ENCODE peak calls at places on chromosomes 2 and 18, in four cellular contexts. R is K562, O is HepG2, Y is H1. I is an unnamed sample.

GRCh38 chr2:9400268-9401058 is 22.9 kb downstream of the ITGB1BP1 start:
- DNase-seq in R (no peak), O (no peak), Y (no peak), I (no peak)

GRCh38 chr2:37786153-37786809 is 114.8 kb upstream of the CDC42EP3 start:
- DNase-seq in Y (no peak), O (no peak), R (no peak), I (no peak)

GRCh38 chr2:9753276-9753600 is 90.0 kb upstream of the TAF1B start:
- DNase-seq in R (peak; percentile 57), Y (no peak), O (no peak), I (peak; percentile 92)

GRCh38 chr2:129087133-129087813 is 768.6 kb upstream of the HS6ST1 start:
- DNase-seq in Y (no peak), O (no peak), R (no peak), I (no peak)

GRCh38 chr2:9739508-9739907 is 103.8 kb upstream of the TAF1B start:
- DNase-seq in R (no peak), Y (no peak), O (no peak), I (no peak)

GRCh38 chr2:65974067-65974723 is 460.7 kb upstream of the MEIS1 start:
- DNase-seq in R (no peak), O (no peak), Y (no peak), I (peak; percentile 8)

GRCh38 chr18:26516964-26517363 is 31.4 kb downstream of the KCTD1 start:
- DNase-seq in Y (no peak), R (no peak), O (no peak), I (no peak)

GRCh38 chr2:139876964-139877363 is 1096.8 kb upstream of the NXPH2 start:
- DNase-seq in R (no peak), Y (no peak), O (no peak), I (no peak)

GRCh38 chr18:79077181-79077580 is 8.0 kb downstream of the ATP9B start:
- DNase-seq in R (no peak), O (no peak), Y (no peak), I (no peak)

GRCh38 chr2:238668426-238668825 is 179.5 kb upstream of the TWIST2 start:
- DNase-seq in Y (no peak), R (no peak), O (no peak), I (no peak)

GRCh38 chr18:26656944-26657536 is 108.7 kb upstream of the KCTD1 start:
- DNase-seq in O (peak; percentile 6), Y (peak; percentile 82), R (no peak), I (peak; percentile 35)

GRCh38 chr2:166803314-166803986 is 84.8 kb upstream of the XIRP2 start:
- DNase-seq in Y (no peak), O (peak; percentile 5), R (no peak), I (no peak)

GRCh38 chr2:55555977-55556376 is 36.5 kb downstream of the CFAP36 start:
- DNase-seq in R (no peak), O (no peak), Y (no peak), I (no peak)

GRCh38 chr18:55419939-55420664 is 167.9 kb downstream of the TCF4 start:
- DNase-seq in Y (no peak), R (no peak), O (no peak), I (no peak)

GRCh38 chr2:205427112-205427511 is 255.2 kb upstream of the NRP2 start:
- DNase-seq in O (no peak), R (no peak), Y (no peak), I (no peak)

GRCh38 chr18:50560681-50561629 is 1.1 kb downstream of the MAPK4 start:
- DNase-seq in O (no peak), R (no peak), Y (peak; percentile 73), I (no peak)

GRCh38 chr18:61581578-61582204 is 248.5 kb downstream of the CDH20 start:
- DNase-seq in O (peak; percentile 14), R (peak; percentile 76), Y (peak; percentile 99), I (peak; percentile 35)

GRCh38 chr18:839224-840079 is 27.4 kb upstream of the YES1 start:
- DNase-seq in R (peak; percentile 93), O (peak; percentile 69), Y (peak; percentile 98), I (peak; percentile 71)
- TF ChIP-seq RAD21 in R (peak; percentile 85), O (peak; percentile 70), Y (peak; percentile 80), I (peak; percentile 61)

GRCh38 chr2:3154694-3155093 is 222.9 kb downstream of the EIPR1 start:
- DNase-seq in O (no peak), R (no peak), Y (no peak), I (no peak)

GRCh38 chr2:3148716-3149115 is 228.9 kb downstream of the EIPR1 start:
- DNase-seq in O (no peak), R (no peak), Y (no peak), I (no peak)

GRCh38 chr2:3154146-3154545 is 223.5 kb downstream of the EIPR1 start:
- DNase-seq in Y (no peak), O (no peak), R (no peak), I (no peak)

GRCh38 chr2:3149441-3150217 is 228.0 kb downstream of the EIPR1 start:
- DNase-seq in Y (no peak), R (no peak), O (no peak), I (no peak)

GRCh38 chr2:3151153-3151918 is 226.3 kb downstream of the EIPR1 start:
- DNase-seq in Y (no peak), R (no peak), O (no peak), I (no peak)
- TF ChIP-seq JUN in Y (no peak), R (no peak), O (no peak), I (no peak)

GRCh38 chr2:85502720-85503119 is 36.2 kb upstream of the MAT2A start:
- DNase-seq in Y (no peak), R (no peak), O (no peak), I (no peak)

GRCh38 chr2:85503168-85503610 is 35.8 kb upstream of the MAT2A start:
- DNase-seq in R (no peak), Y (no peak), O (peak; percentile 47), I (no peak)

GRCh38 chr2:85505551-85506238 is 33.3 kb upstream of the MAT2A start:
- DNase-seq in R (no peak), Y (no peak), O (no peak), I (no peak)

GRCh38 chr2:85504434-85505261 is 34.3 kb upstream of the MAT2A start:
- DNase-seq in O (no peak), R (peak; percentile 27), Y (no peak), I (peak; percentile 75)

DNA sequence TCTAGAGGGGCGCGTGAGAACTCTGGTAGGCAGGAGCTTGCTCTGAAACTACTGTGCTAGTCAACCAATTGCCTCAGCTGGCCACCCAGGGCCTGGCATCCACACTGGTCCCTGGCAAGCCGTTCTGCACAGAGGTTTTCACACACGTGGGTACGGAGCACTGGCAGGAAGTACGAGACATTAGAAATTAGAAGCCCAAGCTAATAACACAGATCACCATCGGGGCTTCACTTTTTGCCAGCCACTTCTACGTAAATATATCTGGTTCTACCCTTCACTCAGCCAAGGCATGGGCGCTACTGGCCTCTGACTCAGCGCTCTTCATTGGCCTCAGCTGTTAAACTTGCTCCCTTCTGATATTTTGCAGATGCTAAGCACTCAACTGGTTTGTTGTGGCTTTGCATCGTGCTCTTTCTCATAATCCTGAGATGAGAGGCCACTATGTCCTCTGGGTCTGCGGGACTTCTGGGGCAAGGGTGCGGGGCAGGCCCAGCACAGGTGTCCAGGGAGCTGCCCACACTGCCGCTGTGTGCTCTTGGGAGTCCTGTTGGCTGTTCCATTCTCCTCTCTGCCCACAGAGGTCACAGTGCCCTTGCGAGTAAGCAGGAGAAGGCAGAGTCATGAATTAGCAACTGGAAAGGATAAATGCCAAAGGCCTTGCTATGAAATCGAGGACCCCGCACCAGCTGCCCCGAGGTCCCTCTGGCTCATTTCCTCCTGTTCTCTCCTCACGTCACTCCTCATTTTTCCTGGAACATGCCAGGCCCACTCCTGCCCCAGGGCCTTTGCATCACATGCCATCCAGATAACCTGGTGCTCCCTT is 35.1 kb upstream of the MAT2A start:
- DNase-seq in O (no peak), Y (no peak), R (no peak), I (no peak)
- TF ChIP-seq RAD21 in O (no peak), Y (no peak), R (no peak), I (no peak)

DNA sequence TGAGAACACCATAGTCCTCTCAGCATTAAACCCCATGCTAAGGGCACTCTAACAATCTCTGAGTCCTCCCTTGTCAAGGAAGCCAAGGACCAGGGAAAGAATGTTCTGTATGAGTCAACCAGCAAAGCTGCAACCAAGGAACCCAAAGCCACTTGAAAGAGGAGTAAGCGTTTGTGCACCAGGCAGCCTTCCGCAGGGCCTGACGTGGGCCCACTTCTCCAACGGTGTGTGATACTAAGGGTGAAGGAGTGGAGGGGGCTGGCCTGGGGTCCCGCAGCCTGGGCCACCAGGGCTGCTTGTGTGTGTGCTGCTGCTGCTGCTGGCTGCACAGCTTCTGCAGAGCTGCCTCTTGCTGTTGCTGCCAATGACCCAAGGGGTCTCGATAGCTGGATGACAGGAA is 30.1 kb upstream of the GALNT14 start:
- DNase-seq in O (no peak), R (no peak), Y (peak; percentile 27), I (no peak)
- TF ChIP-seq JUN in O (no peak), R (no peak), Y (no peak), I (no peak)

DNA sequence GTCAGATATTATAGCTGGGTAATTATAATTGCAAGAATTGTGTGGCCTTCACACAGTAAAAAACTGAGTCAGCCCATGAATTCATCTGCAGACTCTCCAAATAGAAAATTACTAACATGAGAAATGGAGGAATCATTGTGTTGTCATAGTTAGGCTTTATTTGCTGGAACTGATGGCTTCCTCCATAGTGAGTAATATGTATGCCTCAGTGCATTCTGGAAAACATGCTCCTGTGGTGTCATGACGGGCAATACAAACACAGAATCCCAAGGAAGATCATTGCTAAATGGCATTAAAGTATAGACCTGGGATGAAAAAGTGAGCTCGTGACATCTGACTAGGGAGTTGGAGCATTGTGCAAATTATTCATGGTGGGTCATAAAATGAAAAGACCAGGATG is 23.6 kb upstream of the NMS start:
- DNase-seq in O (no peak), Y (no peak), R (no peak), I (no peak)
- TF ChIP-seq RAD21 in O (no peak), Y (no peak), R (no peak), I (no peak)

DNA sequence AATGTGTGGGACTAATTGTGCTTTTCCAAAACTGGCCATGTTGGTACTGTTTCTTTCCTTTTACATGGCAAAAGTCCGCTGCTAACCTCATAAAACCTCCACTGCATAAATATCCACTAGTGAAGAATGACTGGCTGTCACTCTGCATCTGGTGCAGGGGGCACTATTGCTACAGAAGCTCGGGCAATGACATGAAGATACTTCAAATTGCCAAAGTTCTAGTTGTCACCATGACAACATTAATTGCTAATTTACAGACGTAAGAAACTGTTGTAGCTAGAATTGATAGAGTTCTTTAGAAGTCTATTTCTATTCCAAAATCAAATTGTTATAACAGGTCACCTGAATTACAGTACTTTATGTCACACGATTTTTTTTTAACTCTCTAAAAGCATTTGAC is 861 bp downstream of the CFAP210 start:
- DNase-seq in R (no peak), Y (no peak), O (peak; percentile 52), I (no peak)
- TF ChIP-seq JUN in R (no peak), Y (no peak), O (no peak), I (no peak)

GRCh38 chr18:41457730-41458129 is 497.3 kb upstream of the PIK3C3 start:
- DNase-seq in Y (no peak), R (no peak), O (no peak), I (no peak)
- TF ChIP-seq RAD21 in Y (no peak), R (no peak), O (no peak), I (no peak)

DNA sequence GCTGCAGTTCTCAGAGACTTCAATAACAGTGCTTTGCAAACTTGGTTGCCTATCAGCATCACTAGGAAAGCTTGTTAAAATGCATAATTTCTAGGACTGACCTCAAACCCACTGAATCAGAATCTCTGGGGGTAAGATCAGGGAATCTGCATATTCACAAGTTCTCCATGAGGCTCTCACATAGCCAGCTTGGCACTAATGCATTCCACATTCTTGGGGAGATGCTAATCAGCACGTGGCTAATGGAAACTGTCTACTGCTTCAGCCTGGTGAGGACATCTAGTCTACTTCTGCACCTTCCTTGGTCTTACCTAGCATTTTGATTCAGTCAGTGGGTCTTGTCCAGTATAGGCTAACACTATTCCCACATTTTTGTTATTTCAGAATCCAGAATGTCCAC is 56.3 kb downstream of the RBKS start:
- DNase-seq in O (no peak), Y (no peak), R (no peak), I (no peak)
- TF ChIP-seq JUN in O (no peak), Y (no peak), R (no peak), I (no peak)

I was measured in A549.